ENCODE peak calls at places on chromosomes 5 and 9, in six cellular contexts. One of them, this sample, is unnamed.

GRCh38 chr9:132961002-132961401 is 16.6 kb upstream of the TSC1 start:
- DNase-seq in right atrium auricular region: no peak
- DNase-seq in brain microvascular endothelial cell: no peak
- DNase-seq in foreskin fibroblast: no peak
- DNase-seq in body of pancreas: no peak
- DNase-seq in astrocyte of the spinal cord: no peak
- DNase-seq in this sample: no peak

GRCh38 chr5:167217097-167217743 is 1074.2 kb upstream of the WWC1 start:
- DNase-seq in right atrium auricular region: no peak
- DNase-seq in brain microvascular endothelial cell: no peak
- DNase-seq in foreskin fibroblast: peak
- DNase-seq in body of pancreas: peak
- DNase-seq in astrocyte of the spinal cord: peak
- DNase-seq in this sample: no peak

GRCh38 chr5:74070766-74071165 is 444.8 kb downstream of the ARHGEF28 start:
- DNase-seq in right atrium auricular region: no peak
- DNase-seq in brain microvascular endothelial cell: no peak
- DNase-seq in foreskin fibroblast: no peak
- DNase-seq in body of pancreas: no peak
- DNase-seq in astrocyte of the spinal cord: no peak
- DNase-seq in this sample: no peak

GRCh38 chr5:38207343-38207742 is 51.0 kb upstream of the EGFLAM start:
- DNase-seq in right atrium auricular region: no peak
- DNase-seq in brain microvascular endothelial cell: no peak
- DNase-seq in foreskin fibroblast: no peak
- DNase-seq in body of pancreas: no peak
- DNase-seq in astrocyte of the spinal cord: no peak
- DNase-seq in this sample: no peak

GRCh38 chr5:922745-923472 is 30.2 kb downstream of the TRIP13 start:
- DNase-seq in right atrium auricular region: no peak
- DNase-seq in brain microvascular endothelial cell: no peak
- DNase-seq in foreskin fibroblast: no peak
- DNase-seq in body of pancreas: no peak
- DNase-seq in astrocyte of the spinal cord: no peak
- DNase-seq in this sample: no peak

GRCh38 chr5:142717582-142718215 is 31.8 kb upstream of the FGF1 start:
- DNase-seq in right atrium auricular region: no peak
- DNase-seq in brain microvascular endothelial cell: peak
- DNase-seq in foreskin fibroblast: peak
- DNase-seq in body of pancreas: peak
- DNase-seq in astrocyte of the spinal cord: peak
- DNase-seq in this sample: no peak

GRCh38 chr5:138668981-138669380 is 84.2 kb upstream of the CTNNA1 start:
- DNase-seq in right atrium auricular region: no peak
- DNase-seq in brain microvascular endothelial cell: no peak
- DNase-seq in foreskin fibroblast: no peak
- DNase-seq in body of pancreas: no peak
- DNase-seq in astrocyte of the spinal cord: peak
- DNase-seq in this sample: no peak

GRCh38 chr5:43106290-43106638 is 14.4 kb upstream of the ZNF131 start:
- DNase-seq in right atrium auricular region: no peak
- DNase-seq in brain microvascular endothelial cell: peak
- DNase-seq in foreskin fibroblast: no peak
- DNase-seq in body of pancreas: no peak
- DNase-seq in astrocyte of the spinal cord: no peak
- DNase-seq in this sample: no peak

GRCh38 chr5:74953961-74954720 is 88.0 kb upstream of the FAM169A start:
- DNase-seq in right atrium auricular region: no peak
- DNase-seq in brain microvascular endothelial cell: peak
- DNase-seq in foreskin fibroblast: peak
- DNase-seq in body of pancreas: no peak
- DNase-seq in astrocyte of the spinal cord: peak
- DNase-seq in this sample: no peak

GRCh38 chr9:95623614-95624013 is 106.8 kb upstream of the PTCH1 start:
- DNase-seq in right atrium auricular region: no peak
- DNase-seq in brain microvascular endothelial cell: no peak
- DNase-seq in foreskin fibroblast: no peak
- DNase-seq in body of pancreas: no peak
- DNase-seq in astrocyte of the spinal cord: no peak
- DNase-seq in this sample: no peak

GRCh38 chr9:130689937-130690700 is 3.5 kb upstream of the EXOSC2 start:
- DNase-seq in right atrium auricular region: peak
- DNase-seq in brain microvascular endothelial cell: peak
- DNase-seq in foreskin fibroblast: peak
- DNase-seq in body of pancreas: peak
- DNase-seq in astrocyte of the spinal cord: peak
- DNase-seq in this sample: peak

GRCh38 chr5:469752-470483 is 26.9 kb downstream of the EXOC3 start:
- DNase-seq in right atrium auricular region: no peak
- DNase-seq in brain microvascular endothelial cell: no peak
- DNase-seq in foreskin fibroblast: no peak
- DNase-seq in body of pancreas: no peak
- DNase-seq in astrocyte of the spinal cord: no peak
- DNase-seq in this sample: no peak

GRCh38 chr9:15606667-15607472 is 54.0 kb downstream of the CCDC171 start:
- DNase-seq in right atrium auricular region: no peak
- DNase-seq in brain microvascular endothelial cell: peak
- DNase-seq in foreskin fibroblast: peak
- DNase-seq in body of pancreas: peak
- DNase-seq in astrocyte of the spinal cord: peak
- DNase-seq in this sample: peak

GRCh38 chr9:111965566-111966019 is 69.0 kb downstream of the UGCG start:
- DNase-seq in right atrium auricular region: no peak
- DNase-seq in brain microvascular endothelial cell: peak
- DNase-seq in foreskin fibroblast: peak
- DNase-seq in body of pancreas: peak
- DNase-seq in astrocyte of the spinal cord: peak
- DNase-seq in this sample: peak

DNA sequence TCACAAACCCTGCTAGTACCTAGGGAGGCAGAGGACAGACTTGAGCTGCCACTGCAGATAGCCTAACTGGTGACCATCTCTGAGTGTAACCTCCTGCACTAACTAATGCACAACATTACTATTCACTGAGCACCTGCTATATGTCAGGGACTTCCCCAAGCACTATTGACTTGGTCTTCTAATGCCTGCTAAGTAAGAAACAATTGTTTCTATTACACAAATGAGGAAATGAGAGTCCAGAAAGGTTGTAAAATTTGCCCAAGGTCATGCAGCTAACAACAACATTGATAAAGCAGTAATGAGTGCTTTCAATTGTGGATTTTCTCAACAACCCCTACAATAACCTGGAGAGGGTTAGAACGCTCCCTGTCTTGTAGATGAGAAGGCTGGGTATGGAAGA is 183.7 kb downstream of the ZNF462 start:
- DNase-seq in right atrium auricular region: no peak
- DNase-seq in brain microvascular endothelial cell: no peak
- DNase-seq in foreskin fibroblast: no peak
- DNase-seq in body of pancreas: no peak
- DNase-seq in astrocyte of the spinal cord: no peak
- DNase-seq in this sample: no peak
- H3K4me3 ChIP-seq in right atrium auricular region: no peak
- H3K4me3 ChIP-seq in brain microvascular endothelial cell: no peak
- H3K4me3 ChIP-seq in foreskin fibroblast: no peak
- H3K4me3 ChIP-seq in body of pancreas: no peak
- H3K4me3 ChIP-seq in astrocyte of the spinal cord: no peak
- H3K4me3 ChIP-seq in this sample: no peak

DNA sequence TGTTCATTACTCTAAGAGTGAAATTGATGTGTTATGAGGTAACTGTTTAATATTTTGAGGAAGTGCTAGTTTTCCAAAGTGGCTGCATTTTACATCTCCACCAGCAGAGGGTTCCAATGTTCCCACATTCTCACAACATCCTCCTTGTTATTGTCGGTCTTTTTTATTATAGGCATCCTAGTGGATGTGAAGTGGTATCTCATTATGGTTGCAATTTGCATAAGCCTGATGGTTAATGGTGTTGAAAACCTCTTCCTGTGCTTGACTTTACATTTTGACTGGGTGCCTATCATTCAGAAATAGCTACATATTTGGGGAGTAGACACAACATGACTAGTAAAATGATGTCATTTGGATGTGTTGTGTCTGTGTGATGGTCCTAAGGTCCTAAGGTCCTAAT is 143.6 kb downstream of the MRPS30 start:
- DNase-seq in right atrium auricular region: no peak
- DNase-seq in brain microvascular endothelial cell: peak
- DNase-seq in foreskin fibroblast: peak
- DNase-seq in body of pancreas: peak
- DNase-seq in astrocyte of the spinal cord: peak
- DNase-seq in this sample: peak
- TF ChIP-seq CTCF in right atrium auricular region: peak
- TF ChIP-seq CTCF in brain microvascular endothelial cell: peak
- TF ChIP-seq CTCF in foreskin fibroblast: peak
- TF ChIP-seq CTCF in body of pancreas: peak
- TF ChIP-seq CTCF in astrocyte of the spinal cord: peak
- TF ChIP-seq CTCF in this sample: peak

GRCh38 chr5:36744678-36745659 is 131.6 kb upstream of the NIPBL start:
- DNase-seq in right atrium auricular region: peak
- DNase-seq in brain microvascular endothelial cell: peak
- DNase-seq in foreskin fibroblast: peak
- DNase-seq in body of pancreas: peak
- DNase-seq in astrocyte of the spinal cord: peak
- DNase-seq in this sample: peak

GRCh38 chr5:36739751-36740221 is 133.4 kb downstream of the SLC1A3 start:
- DNase-seq in right atrium auricular region: peak
- DNase-seq in brain microvascular endothelial cell: peak
- DNase-seq in foreskin fibroblast: peak
- DNase-seq in body of pancreas: peak
- DNase-seq in astrocyte of the spinal cord: peak
- DNase-seq in this sample: peak

GRCh38 chr5:36741138-36741537 is 134.7 kb downstream of the SLC1A3 start:
- DNase-seq in right atrium auricular region: no peak
- DNase-seq in brain microvascular endothelial cell: no peak
- DNase-seq in foreskin fibroblast: peak
- DNase-seq in body of pancreas: peak
- DNase-seq in astrocyte of the spinal cord: no peak
- DNase-seq in this sample: no peak

GRCh38 chr5:36744041-36744677 is 132.4 kb upstream of the NIPBL start:
- DNase-seq in right atrium auricular region: no peak
- DNase-seq in brain microvascular endothelial cell: peak
- DNase-seq in foreskin fibroblast: no peak
- DNase-seq in body of pancreas: no peak
- DNase-seq in astrocyte of the spinal cord: peak
- DNase-seq in this sample: no peak

DNA sequence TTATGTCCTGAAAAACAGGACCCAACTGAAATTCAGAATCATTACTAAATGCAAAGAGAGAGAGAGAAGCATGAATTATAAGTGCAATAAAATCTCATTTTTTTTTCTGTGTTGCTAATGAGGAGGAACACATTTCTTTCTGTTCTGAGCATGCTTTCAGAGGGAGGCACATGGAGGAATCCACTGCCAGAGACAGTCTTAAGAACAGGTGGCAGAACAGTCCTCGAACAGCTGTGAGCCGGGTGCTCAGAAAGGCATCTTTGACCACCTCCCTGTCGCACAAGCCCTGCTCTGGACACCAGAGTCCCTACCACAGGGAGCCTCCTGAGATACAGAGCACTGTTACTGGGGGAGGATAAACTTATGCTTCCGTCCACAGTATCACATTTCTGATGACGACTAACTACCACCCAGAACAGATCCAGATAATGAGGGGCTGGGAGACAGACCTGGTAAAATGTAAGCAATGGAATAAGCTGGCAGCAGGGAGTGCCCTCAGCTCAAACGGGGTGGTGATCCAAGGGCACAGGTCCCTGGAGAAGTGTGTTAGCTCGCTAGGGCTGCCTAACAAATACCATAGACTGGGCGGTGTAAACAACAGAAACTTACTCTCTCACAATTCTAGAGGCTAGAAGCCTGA is 134.0 kb downstream of the SLC1A3 start:
- DNase-seq in right atrium auricular region: no peak
- DNase-seq in brain microvascular endothelial cell: no peak
- DNase-seq in foreskin fibroblast: peak
- DNase-seq in body of pancreas: peak
- DNase-seq in astrocyte of the spinal cord: no peak
- DNase-seq in this sample: no peak
- H3K4me3 ChIP-seq in right atrium auricular region: no peak
- H3K4me3 ChIP-seq in brain microvascular endothelial cell: no peak
- H3K4me3 ChIP-seq in foreskin fibroblast: no peak
- H3K4me3 ChIP-seq in body of pancreas: no peak
- H3K4me3 ChIP-seq in astrocyte of the spinal cord: no peak
- H3K4me3 ChIP-seq in this sample: no peak

DNA sequence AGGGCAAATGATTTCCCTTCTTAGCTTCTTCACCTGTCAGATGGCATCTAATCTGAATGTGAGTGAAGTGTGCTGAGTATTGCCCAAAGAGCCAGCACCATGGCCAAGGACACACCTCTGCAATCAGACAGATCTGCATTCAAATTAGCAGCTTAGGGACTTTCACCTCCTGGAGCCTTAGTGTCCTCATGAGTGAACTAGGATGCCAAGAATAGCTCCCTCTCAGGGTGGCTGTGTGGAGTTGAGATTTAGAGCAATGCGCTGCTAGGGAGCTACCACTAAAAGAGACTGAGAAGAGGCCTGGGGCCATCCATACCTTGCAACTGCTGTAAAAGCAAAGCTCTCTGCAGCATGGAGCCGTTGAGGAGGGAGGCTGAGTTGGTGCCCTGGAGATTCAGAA is 1.4 kb downstream of the CIZ1 start:
- DNase-seq in right atrium auricular region: no peak
- DNase-seq in brain microvascular endothelial cell: no peak
- DNase-seq in foreskin fibroblast: no peak
- DNase-seq in body of pancreas: no peak
- DNase-seq in astrocyte of the spinal cord: no peak
- DNase-seq in this sample: no peak
- TF ChIP-seq CTCF in right atrium auricular region: no peak
- TF ChIP-seq CTCF in brain microvascular endothelial cell: no peak
- TF ChIP-seq CTCF in foreskin fibroblast: no peak
- TF ChIP-seq CTCF in body of pancreas: no peak
- TF ChIP-seq CTCF in astrocyte of the spinal cord: no peak
- TF ChIP-seq CTCF in this sample: no peak

DNA sequence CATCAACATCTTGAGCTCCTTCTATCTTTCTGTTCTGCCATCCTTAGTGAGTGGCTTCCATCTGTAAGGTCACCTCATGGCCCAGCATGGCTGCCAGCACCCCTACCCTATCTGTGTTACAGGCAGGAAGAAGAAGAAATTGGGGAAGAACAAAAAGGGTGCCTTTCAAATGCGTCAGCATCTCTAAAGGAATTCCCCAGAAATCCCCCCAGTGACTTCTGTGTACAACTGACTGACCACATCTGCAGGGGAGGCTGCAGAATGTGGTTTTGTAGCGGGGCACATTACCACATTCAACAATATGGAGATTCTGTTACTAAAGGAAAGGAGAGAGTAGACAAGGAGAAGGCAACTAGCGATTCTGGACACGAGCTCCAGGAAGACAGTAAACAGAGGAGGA is 40.1 kb downstream of the ALG2 start:
- DNase-seq in right atrium auricular region: no peak
- DNase-seq in brain microvascular endothelial cell: peak
- DNase-seq in foreskin fibroblast: no peak
- DNase-seq in body of pancreas: no peak
- DNase-seq in astrocyte of the spinal cord: peak
- DNase-seq in this sample: peak
- H3K4me3 ChIP-seq in right atrium auricular region: no peak
- H3K4me3 ChIP-seq in brain microvascular endothelial cell: no peak
- H3K4me3 ChIP-seq in foreskin fibroblast: no peak
- H3K4me3 ChIP-seq in body of pancreas: no peak
- H3K4me3 ChIP-seq in astrocyte of the spinal cord: no peak
- H3K4me3 ChIP-seq in this sample: no peak

GRCh38 chr5:178069909-178070308 is 43.4 kb upstream of the N4BP3 start:
- DNase-seq in right atrium auricular region: no peak
- DNase-seq in brain microvascular endothelial cell: peak
- DNase-seq in foreskin fibroblast: peak
- DNase-seq in body of pancreas: peak
- DNase-seq in astrocyte of the spinal cord: no peak
- DNase-seq in this sample: no peak
- TF ChIP-seq CTCF in right atrium auricular region: no peak
- TF ChIP-seq CTCF in brain microvascular endothelial cell: peak
- TF ChIP-seq CTCF in foreskin fibroblast: peak
- TF ChIP-seq CTCF in body of pancreas: peak
- TF ChIP-seq CTCF in astrocyte of the spinal cord: peak
- TF ChIP-seq CTCF in this sample: peak

GRCh38 chr9:35598863-35599590 is 6.0 kb upstream of the TESK1 start:
- DNase-seq in right atrium auricular region: no peak
- DNase-seq in brain microvascular endothelial cell: no peak
- DNase-seq in foreskin fibroblast: no peak
- DNase-seq in body of pancreas: no peak
- DNase-seq in astrocyte of the spinal cord: no peak
- DNase-seq in this sample: no peak
- H3K4me3 ChIP-seq in right atrium auricular region: no peak
- H3K4me3 ChIP-seq in brain microvascular endothelial cell: no peak
- H3K4me3 ChIP-seq in foreskin fibroblast: no peak
- H3K4me3 ChIP-seq in body of pancreas: no peak
- H3K4me3 ChIP-seq in astrocyte of the spinal cord: no peak
- H3K4me3 ChIP-seq in this sample: no peak

This sample was measured in astrocyte of the cerebellum.